ENCODE peak calls at places on chromosomes 1 and 21, in seven cellular contexts. I is HCT116, X is MCF 10A, L is HFF-Myc, G is AG09309, E is foreskin fibroblast, R is AG09319. N is an unnamed sample.

GRCh38 chr1:22794691-22795090 is 84.1 kb downstream of the EPHB2 start:
- DNase-seq in I (no peak), X (no peak), L (no peak), G (no peak), E (peak), R (no peak), N (no peak)

GRCh38 chr1:231079166-231079565 is 39.1 kb upstream of the FAM89A start:
- DNase-seq in I (no peak), X (no peak), L (no peak), G (no peak), E (no peak), R (no peak), N (no peak)

GRCh38 chr1:66705100-66705499 is 47.2 kb upstream of the DYNLT5 start:
- DNase-seq in I (no peak), X (peak), L (no peak), G (peak), E (peak), R (peak), N (no peak)

GRCh38 chr1:67732750-67733151 is 47.8 kb downstream of the GADD45A start:
- DNase-seq in I (no peak), X (no peak), L (no peak), G (no peak), E (peak), R (no peak), N (no peak)

GRCh38 chr1:22350171-22350961 is 101.3 kb upstream of the ZBTB40 start:
- DNase-seq in I (no peak), X (no peak), L (no peak), G (no peak), E (no peak), R (no peak), N (no peak)

GRCh38 chr1:152348447-152348846 is 11.4 kb downstream of the FLG2 start:
- DNase-seq in I (peak), X (peak), L (no peak), G (no peak), E (no peak), R (no peak), N (no peak)

GRCh38 chr1:2972879-2973575 is 48.2 kb upstream of the ACTRT2 start:
- DNase-seq in I (no peak), X (no peak), L (no peak), G (no peak), E (no peak), R (no peak), N (no peak)

GRCh38 chr1:115647919-115648597 is 6.3 kb downstream of the VANGL1 start:
- DNase-seq in I (no peak), X (no peak), L (no peak), G (no peak), E (no peak), R (no peak), N (no peak)

GRCh38 chr21:42474982-42475381 is 21.0 kb downstream of the RSPH1 start:
- DNase-seq in I (no peak), X (no peak), L (no peak), G (no peak), E (peak), R (no peak), N (no peak)

GRCh38 chr1:246782120-246782900 is 58.1 kb downstream of the SCCPDH start:
- DNase-seq in I (no peak), X (peak), L (peak), G (peak), E (peak), R (no peak), N (no peak)

GRCh38 chr1:48107516-48107915 is 110.3 kb upstream of the TRABD2B start:
- DNase-seq in I (no peak), X (no peak), L (no peak), G (no peak), E (no peak), R (no peak), N (no peak)

GRCh38 chr1:181918893-181919728 is 142.4 kb downstream of the ZNF648 start:
- DNase-seq in I (no peak), X (no peak), L (no peak), G (no peak), E (no peak), R (no peak), N (peak)

GRCh38 chr1:175042650-175043049 is 19.4 kb upstream of the MRPS14 start:
- DNase-seq in I (no peak), X (no peak), L (no peak), G (no peak), E (no peak), R (no peak), N (no peak)

GRCh38 chr1:242318140-242318539 is 206.4 kb downstream of the PLD5 start:
- DNase-seq in I (no peak), X (no peak), L (no peak), G (no peak), E (no peak), R (no peak), N (no peak)

GRCh38 chr1:95080446-95080845 is 7.7 kb upstream of the ALG14 start:
- DNase-seq in I (no peak), X (no peak), L (no peak), G (no peak), E (no peak), R (no peak), N (no peak)

GRCh38 chr1:42924249-42925131 is 34.2 kb downstream of the SLC2A1 start:
- DNase-seq in I (peak), X (no peak), L (peak), G (no peak), E (peak), R (peak), N (peak)
- TF ChIP-seq CTCF in I (peak), X (no peak), L (no peak), G (peak), E (no peak), R (no peak), N (peak)

GRCh38 chr1:110686188-110686587 is 11.4 kb upstream of the KCNA3 start:
- DNase-seq in I (no peak), X (no peak), L (no peak), G (no peak), E (no peak), R (no peak), N (no peak)
- TF ChIP-seq CTCF in I (peak), X (no peak), L (no peak), G (no peak), E (no peak), R (no peak), N (peak)

GRCh38 chr1:40197656-40198055 is 36.5 kb downstream of the RLF start:
- DNase-seq in I (no peak), X (no peak), L (no peak), G (no peak), E (no peak), R (no peak), N (no peak)
- TF ChIP-seq CTCF in I (peak), X (peak), L (no peak), G (no peak), E (no peak), R (no peak), N (peak)

DNA sequence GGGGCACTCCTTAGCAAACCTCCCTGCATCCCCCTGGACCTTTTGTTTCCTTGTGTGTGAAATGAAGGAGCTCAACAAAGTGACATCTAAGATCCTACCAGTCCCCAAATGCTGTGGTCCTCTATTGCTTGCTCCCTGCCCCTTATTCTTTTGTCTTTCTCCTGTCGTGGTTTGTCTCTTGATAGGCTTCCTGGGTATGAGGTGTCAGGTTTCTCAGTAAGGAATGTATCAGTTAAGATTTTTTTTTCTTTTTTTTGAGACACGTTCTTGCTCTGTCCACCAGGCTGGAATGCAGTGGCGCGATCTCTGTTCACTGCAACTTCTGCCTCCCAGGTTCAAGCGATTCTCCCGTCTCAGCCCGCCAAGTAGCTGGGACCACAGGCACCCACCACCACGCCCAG is 16.8 kb downstream of the CNIH3 start:
- DNase-seq in I (no peak), X (peak), L (no peak), G (no peak), E (no peak), R (no peak), N (no peak)
- TF ChIP-seq CTCF in I (no peak), X (no peak), L (no peak), G (no peak), E (no peak), R (no peak), N (no peak)

DNA sequence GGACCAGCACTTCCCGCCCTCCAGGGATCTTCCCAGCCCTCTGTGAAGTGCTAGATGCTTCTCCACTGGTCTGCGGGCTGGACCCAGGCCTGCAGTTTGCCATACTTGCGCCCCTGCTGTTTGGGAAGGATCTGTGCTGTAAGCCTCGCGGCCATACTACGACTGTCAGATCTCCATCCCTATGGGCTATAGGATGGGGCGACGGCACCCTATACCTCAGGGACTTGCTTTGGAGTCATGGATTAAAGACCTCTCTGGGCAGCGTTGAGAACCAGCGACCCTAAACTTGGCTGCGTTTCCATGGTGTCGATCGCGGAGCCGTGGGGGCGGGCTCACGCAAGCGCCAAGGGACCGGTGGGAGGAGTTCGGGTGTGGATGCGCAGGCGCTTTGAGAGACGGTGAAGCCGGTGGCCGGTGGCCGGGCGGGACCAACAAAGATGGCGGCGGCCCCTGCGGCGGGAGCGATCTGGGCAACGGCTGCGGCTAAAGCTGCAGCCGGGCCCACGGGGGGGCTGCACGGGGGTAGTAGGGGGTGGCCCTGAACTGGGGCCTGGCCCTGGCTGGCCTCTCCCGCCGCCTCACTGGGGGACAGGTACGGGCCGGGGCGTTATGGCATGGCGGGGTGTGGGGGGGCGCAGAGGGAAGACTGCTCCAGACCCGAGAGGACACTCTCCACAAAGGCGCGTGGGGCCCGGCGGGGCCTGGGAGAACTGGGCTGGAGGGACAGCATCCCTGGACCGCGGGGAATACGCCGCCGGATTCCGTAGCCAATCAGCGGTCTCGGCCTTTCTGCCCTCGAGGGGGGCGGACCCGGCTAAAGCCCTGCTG is at the start of gene USP21:
- DNase-seq in I (peak), X (peak), L (peak), G (no peak), E (peak), R (peak), N (no peak)
- TF ChIP-seq CTCF in I (peak), X (peak), L (peak), G (peak), E (peak), R (peak), N (peak)

DNA sequence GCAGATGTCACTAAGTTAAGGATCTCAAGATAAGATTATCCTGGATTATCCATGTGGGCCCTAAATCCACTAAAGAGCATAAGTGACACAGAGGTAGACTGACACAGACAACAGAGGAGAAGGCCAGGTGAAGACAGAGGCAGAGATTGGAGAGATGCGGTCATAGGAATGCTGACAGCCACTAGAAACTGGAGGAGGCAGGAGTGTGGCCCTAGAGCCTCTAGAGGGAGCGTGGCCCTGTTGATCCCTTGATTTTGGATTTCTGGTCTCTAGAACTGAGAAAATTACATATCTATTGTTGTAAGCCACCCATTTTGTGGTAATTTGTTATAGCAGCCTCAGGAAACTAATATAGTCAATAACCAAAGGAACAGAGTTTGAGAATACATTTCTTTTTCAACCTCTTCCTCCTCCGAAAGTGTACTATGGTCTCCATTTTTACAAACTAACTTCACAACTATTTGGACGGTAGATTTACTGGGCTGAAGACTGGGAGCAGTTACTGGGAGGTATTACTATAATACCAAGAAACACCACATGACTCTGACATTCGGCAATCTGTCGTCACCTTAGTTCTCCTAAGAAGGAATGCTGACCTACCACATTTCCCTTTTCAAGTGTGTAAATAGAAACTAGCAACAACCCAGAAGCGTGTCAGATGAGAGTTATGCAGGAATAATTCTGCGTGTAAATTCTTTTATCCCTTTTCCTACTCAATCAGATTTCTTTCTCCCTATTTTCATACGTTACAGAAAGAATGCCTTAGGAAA is 116.0 kb upstream of the ZNHIT6 start:
- DNase-seq in I (no peak), X (no peak), L (no peak), G (no peak), E (no peak), R (no peak), N (no peak)
- TF ChIP-seq CTCF in I (peak), X (no peak), L (no peak), G (no peak), E (no peak), R (no peak), N (no peak)

DNA sequence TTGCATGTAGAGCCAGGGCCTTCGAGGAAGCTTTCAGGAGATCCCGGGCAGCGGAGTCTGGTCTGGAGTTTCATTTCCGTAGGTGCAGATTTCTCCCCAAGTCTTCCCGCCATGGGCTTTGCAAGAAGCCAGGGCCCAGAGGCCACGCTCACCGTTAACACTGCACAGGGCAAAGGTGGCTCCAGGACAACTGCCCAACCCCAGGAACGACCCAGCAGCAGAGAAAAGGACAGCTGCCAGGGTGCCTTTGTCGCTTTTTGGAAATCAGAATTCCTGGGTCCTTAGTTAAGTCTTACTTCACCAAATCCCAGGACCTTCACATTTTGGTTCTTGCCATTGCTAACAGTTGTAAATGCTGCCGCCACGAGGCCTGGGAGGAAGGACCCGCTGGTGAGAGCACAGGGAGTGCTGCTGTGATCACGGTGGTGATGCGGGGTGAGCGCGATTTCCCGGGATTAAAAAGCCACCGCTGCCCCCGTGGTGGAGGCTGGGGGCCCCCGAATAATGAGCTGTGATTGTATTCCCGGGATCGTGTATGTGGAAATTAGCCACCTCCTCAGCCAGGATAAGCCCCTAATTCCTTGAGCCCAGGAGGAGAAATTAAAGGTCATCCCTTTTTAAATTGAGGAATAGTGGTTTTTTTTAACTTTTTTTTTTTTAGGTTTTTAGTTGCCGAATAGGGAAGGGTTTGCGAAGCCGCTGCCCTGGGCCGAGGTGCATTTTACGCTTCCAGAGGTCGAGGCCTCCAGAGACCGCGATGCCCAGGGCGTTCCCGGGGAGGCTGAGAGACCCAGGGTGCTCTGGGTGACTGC is 8.2 kb downstream of the SIM2 start:
- DNase-seq in I (no peak), X (no peak), L (no peak), G (no peak), E (no peak), R (no peak), N (no peak)
- TF ChIP-seq CTCF in I (no peak), X (no peak), L (no peak), G (peak), E (no peak), R (no peak), N (peak)

GRCh38 chr1:16999863-17000262 is 11.9 kb downstream of the ATP13A2 start:
- DNase-seq in I (no peak), X (no peak), L (no peak), G (no peak), E (no peak), R (no peak), N (no peak)
- TF ChIP-seq CTCF in I (peak), X (no peak), L (no peak), G (no peak), E (no peak), R (no peak), N (no peak)

GRCh38 chr1:37915484-37916093 is 31.3 kb downstream of the INPP5B start:
- DNase-seq in I (no peak), X (no peak), L (no peak), G (no peak), E (no peak), R (no peak), N (no peak)

GRCh38 chr1:37923551-37923889 is 23.3 kb downstream of the INPP5B start:
- DNase-seq in I (no peak), X (no peak), L (no peak), G (no peak), E (no peak), R (no peak), N (no peak)

GRCh38 chr1:37922767-37923550 is 23.9 kb downstream of the INPP5B start:
- DNase-seq in I (no peak), X (no peak), L (no peak), G (no peak), E (no peak), R (no peak), N (no peak)

GRCh38 chr1:37914719-37915483 is 32.0 kb downstream of the INPP5B start:
- DNase-seq in I (no peak), X (no peak), L (no peak), G (no peak), E (no peak), R (no peak), N (no peak)

GRCh38 chr1:37919277-37919676 is 27.6 kb downstream of the INPP5B start:
- DNase-seq in I (peak), X (peak), L (no peak), G (no peak), E (peak), R (no peak), N (peak)
- TF ChIP-seq CTCF in I (peak), X (peak), L (peak), G (peak), E (peak), R (peak), N (peak)

N was measured in retinal pigment epithelial cell.